ENCODE peak calls at places on chromosomes 1 and 21, in four cellular contexts. One of them, this sample, is unnamed.

GRCh38 chr1:175390081-175390481 is 197.5 kb upstream of the KIAA0040 start:
- DNase-seq in tibial artery: no peak
- DNase-seq in OCI-LY7: no peak
- DNase-seq in lung: no peak
- DNase-seq in this sample: no peak

GRCh38 chr1:225987491-225988316 is 11.4 kb downstream of the SDE2 start:
- DNase-seq in lung: no peak
- DNase-seq in OCI-LY7: peak; percentile 68
- DNase-seq in tibial artery: no peak
- DNase-seq in this sample: no peak

GRCh38 chr1:91564888-91565700 is 64.4 kb downstream of the CDC7 start:
- DNase-seq in tibial artery: no peak
- DNase-seq in lung: no peak
- DNase-seq in OCI-LY7: no peak
- DNase-seq in this sample: no peak

GRCh38 chr1:236576004-236576403 is 28.3 kb downstream of the HEATR1 start:
- DNase-seq in OCI-LY7: no peak
- DNase-seq in lung: no peak
- DNase-seq in tibial artery: no peak
- DNase-seq in this sample: no peak

GRCh38 chr21:44700101-44701022 is 3.4 kb downstream of the KRTAP10-12 start:
- DNase-seq in tibial artery: no peak
- DNase-seq in lung: no peak
- DNase-seq in OCI-LY7: no peak
- DNase-seq in this sample: no peak

GRCh38 chr1:117678246-117678977 is 72.6 kb downstream of the TENT5C start:
- DNase-seq in lung: no peak
- DNase-seq in tibial artery: no peak
- DNase-seq in OCI-LY7: no peak
- DNase-seq in this sample: no peak

GRCh38 chr1:110155878-110156522 is 5.7 kb downstream of the SLC6A17 start:
- DNase-seq in OCI-LY7: peak; percentile 19
- DNase-seq in lung: peak; percentile 39
- DNase-seq in tibial artery: peak; percentile 65
- DNase-seq in this sample: peak; percentile 40

GRCh38 chr1:77978969-77979838 is at the start of gene FUBP1:
- DNase-seq in lung: peak; percentile 97
- DNase-seq in tibial artery: peak; percentile 98
- DNase-seq in OCI-LY7: peak; percentile 99
- DNase-seq in this sample: peak; percentile 96

GRCh38 chr1:8326265-8326664 is 8.4 kb downstream of the SLC45A1 start:
- DNase-seq in OCI-LY7: no peak
- DNase-seq in lung: no peak
- DNase-seq in tibial artery: no peak
- DNase-seq in this sample: no peak

GRCh38 chr1:29254346-29254745 is 18.0 kb downstream of the PTPRU start:
- DNase-seq in lung: no peak
- DNase-seq in tibial artery: no peak
- DNase-seq in OCI-LY7: no peak
- DNase-seq in this sample: no peak

GRCh38 chr1:20279507-20279906 is 11.2 kb upstream of the VWA5B1 start:
- DNase-seq in OCI-LY7: peak; percentile 13
- DNase-seq in tibial artery: no peak
- DNase-seq in lung: no peak
- DNase-seq in this sample: no peak

GRCh38 chr1:10633416-10633815 is 158.7 kb downstream of the PEX14 start:
- DNase-seq in OCI-LY7: no peak
- DNase-seq in tibial artery: no peak
- DNase-seq in lung: no peak
- DNase-seq in this sample: no peak

GRCh38 chr1:109808703-109809102 is 45.0 kb upstream of the EPS8L3 start:
- DNase-seq in OCI-LY7: no peak
- DNase-seq in lung: no peak
- DNase-seq in tibial artery: peak; percentile 56
- DNase-seq in this sample: no peak

GRCh38 chr1:164638506-164639202 is 79.7 kb downstream of the PBX1 start:
- DNase-seq in lung: no peak
- DNase-seq in tibial artery: no peak
- DNase-seq in OCI-LY7: no peak
- DNase-seq in this sample: no peak

GRCh38 chr1:10114746-10115145 is 82.0 kb downstream of the UBE4B start:
- DNase-seq in tibial artery: no peak
- DNase-seq in OCI-LY7: no peak
- DNase-seq in lung: no peak
- DNase-seq in this sample: no peak

GRCh38 chr21:16534408-16535099 is 804.8 kb downstream of the USP25 start:
- DNase-seq in tibial artery: peak; percentile 87
- DNase-seq in lung: peak; percentile 55
- DNase-seq in OCI-LY7: no peak
- DNase-seq in this sample: peak; percentile 48

GRCh38 chr21:41482321-41482720 is 25.6 kb downstream of the TMPRSS2 start:
- DNase-seq in lung: no peak
- DNase-seq in OCI-LY7: no peak
- DNase-seq in tibial artery: no peak
- DNase-seq in this sample: no peak

GRCh38 chr1:167720965-167721616 is 691 bp upstream of the MPZL1 start:
- DNase-seq in OCI-LY7: peak; percentile 61
- DNase-seq in tibial artery: no peak
- DNase-seq in lung: no peak
- DNase-seq in this sample: peak; percentile 54

GRCh38 chr1:119285482-119285881 is 83.1 kb upstream of the HAO2 start:
- DNase-seq in lung: no peak
- DNase-seq in OCI-LY7: no peak
- DNase-seq in tibial artery: no peak
- DNase-seq in this sample: no peak

GRCh38 chr21:37220433-37220980 is 46.6 kb downstream of the VPS26C start:
- DNase-seq in tibial artery: no peak
- DNase-seq in lung: no peak
- DNase-seq in OCI-LY7: no peak
- DNase-seq in this sample: no peak

GRCh38 chr1:3745590-3746381 is 6.5 kb upstream of the CCDC27 start:
- DNase-seq in lung: no peak
- DNase-seq in OCI-LY7: no peak
- DNase-seq in tibial artery: no peak
- DNase-seq in this sample: no peak

GRCh38 chr1:12528021-12528852 is 89.8 kb downstream of the DHRS3 start:
- DNase-seq in tibial artery: peak; percentile 90
- DNase-seq in OCI-LY7: no peak
- DNase-seq in lung: peak; percentile 92
- DNase-seq in this sample: peak; percentile 94

GRCh38 chr1:240104662-240105061 is 13.0 kb downstream of the FMN2 start:
- DNase-seq in tibial artery: no peak
- DNase-seq in OCI-LY7: no peak
- DNase-seq in lung: no peak
- DNase-seq in this sample: no peak

GRCh38 chr1:68149110-68149798 is 83.1 kb downstream of the WLS start:
- DNase-seq in OCI-LY7: no peak
- DNase-seq in tibial artery: no peak
- DNase-seq in lung: no peak
- DNase-seq in this sample: no peak

GRCh38 chr1:68147534-68147933 is 84.8 kb downstream of the WLS start:
- DNase-seq in OCI-LY7: no peak
- DNase-seq in tibial artery: no peak
- DNase-seq in lung: no peak
- DNase-seq in this sample: no peak

GRCh38 chr1:68149907-68150306 is 82.4 kb downstream of the WLS start:
- DNase-seq in lung: no peak
- DNase-seq in tibial artery: no peak
- DNase-seq in OCI-LY7: no peak
- DNase-seq in this sample: no peak

GRCh38 chr1:68148631-68149030 is 83.7 kb downstream of the WLS start:
- DNase-seq in lung: no peak
- DNase-seq in tibial artery: no peak
- DNase-seq in OCI-LY7: no peak
- DNase-seq in this sample: no peak

GRCh38 chr1:68151690-68152089 is 80.6 kb downstream of the WLS start:
- DNase-seq in lung: no peak
- DNase-seq in tibial artery: no peak
- DNase-seq in OCI-LY7: no peak
- DNase-seq in this sample: no peak
- H3K36me3 ChIP-seq in lung: peaks cover 15% of the 10 kb centered on the region
- H3K36me3 ChIP-seq in tibial artery: peaks cover 53% of the 10 kb centered on the region
- H3K36me3 ChIP-seq in OCI-LY7: no peaks in the 10 kb centered on the region
- H3K36me3 ChIP-seq in this sample: no peaks in the 10 kb centered on the region

DNA sequence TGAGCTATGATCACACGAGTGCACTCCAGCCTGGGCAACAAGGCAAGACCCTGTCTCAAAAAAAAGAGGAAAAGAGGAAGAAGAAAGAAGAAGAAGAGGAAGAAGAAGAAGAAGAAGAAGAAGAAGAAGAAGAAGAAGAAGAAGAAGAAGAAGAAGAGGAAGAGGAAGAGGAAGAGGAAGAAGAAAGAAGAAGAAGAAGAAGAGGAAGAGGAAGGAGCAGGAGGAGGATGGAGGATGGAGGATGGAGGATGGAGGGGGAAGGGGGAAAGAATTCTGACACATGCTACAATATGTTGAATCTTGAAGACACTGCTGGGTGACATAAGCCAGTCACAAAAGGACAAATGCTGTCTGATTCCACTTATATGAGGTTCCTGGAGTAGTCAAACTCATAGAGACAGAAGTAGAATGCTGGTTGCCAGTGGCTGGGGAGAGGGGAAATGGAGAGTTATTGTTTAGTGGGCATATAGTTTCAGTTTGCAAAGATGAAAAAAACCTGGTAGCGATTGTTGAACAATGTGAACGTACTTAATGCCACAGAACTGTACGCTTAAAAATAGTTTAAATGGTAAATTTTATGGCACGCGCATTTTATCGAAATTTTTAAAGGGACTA is 47.3 kb upstream of the COA6 start:
- DNase-seq in lung: no peak
- DNase-seq in OCI-LY7: no peak
- DNase-seq in tibial artery: no peak
- DNase-seq in this sample: no peak
- H3K4me1 ChIP-seq in lung: peaks cover 3% of the 10 kb centered on the region
- H3K4me1 ChIP-seq in OCI-LY7: peaks cover 12% of the 10 kb centered on the region
- H3K4me1 ChIP-seq in tibial artery: peaks cover 5% of the 10 kb centered on the region
- H3K4me1 ChIP-seq in this sample: no peaks in the 10 kb centered on the region

GRCh38 chr1:159430985-159431384 is 1.0 kb upstream of the OR10J4 start:
- DNase-seq in tibial artery: no peak
- DNase-seq in lung: no peak
- DNase-seq in OCI-LY7: no peak
- DNase-seq in this sample: no peak
- H3K9me3 ChIP-seq in tibial artery: no peaks in the 10 kb centered on the region
- H3K9me3 ChIP-seq in lung: no peaks in the 10 kb centered on the region
- H3K9me3 ChIP-seq in OCI-LY7: no peaks in the 10 kb centered on the region
- H3K9me3 ChIP-seq in this sample: no peaks in the 10 kb centered on the region

DNA sequence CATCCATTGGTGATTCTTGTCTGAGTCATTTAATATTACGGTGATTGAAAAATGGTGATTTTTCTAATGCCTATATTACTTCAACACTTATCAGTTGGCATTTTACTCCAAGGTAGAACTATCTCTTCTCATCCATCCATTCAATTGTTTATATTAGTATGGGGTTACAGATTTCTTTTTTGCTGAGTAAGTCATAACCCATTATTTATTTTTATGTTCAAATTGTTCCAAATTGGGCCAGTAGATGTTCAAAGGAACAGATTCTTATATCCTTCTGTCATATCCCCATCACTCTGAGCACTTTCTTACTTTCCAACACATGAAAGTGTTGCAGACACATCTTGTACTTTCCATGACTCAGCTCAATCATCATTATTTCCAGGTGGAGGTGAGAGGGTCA is 466.8 kb upstream of the CAMK1G start:
- DNase-seq in tibial artery: no peak
- DNase-seq in OCI-LY7: no peak
- DNase-seq in lung: no peak
- DNase-seq in this sample: no peak
- H3K36me3 ChIP-seq in tibial artery: no peaks in the 10 kb centered on the region
- H3K36me3 ChIP-seq in OCI-LY7: no peaks in the 10 kb centered on the region
- H3K36me3 ChIP-seq in lung: no peaks in the 10 kb centered on the region
- H3K36me3 ChIP-seq in this sample: no peaks in the 10 kb centered on the region

GRCh38 chr1:88891318-88892145 is at the start of gene GTF2B:
- DNase-seq in OCI-LY7: peak; percentile 96
- DNase-seq in tibial artery: peak; percentile 95
- DNase-seq in lung: peak; percentile 93
- DNase-seq in this sample: peak; percentile 94
- H3K4me1 ChIP-seq in OCI-LY7: peaks cover 26% of the 10 kb centered on the region
- H3K4me1 ChIP-seq in tibial artery: peaks cover 24% of the 10 kb centered on the region
- H3K4me1 ChIP-seq in lung: peaks cover 3% of the 10 kb centered on the region
- H3K4me1 ChIP-seq in this sample: no peaks in the 10 kb centered on the region

GRCh38 chr1:248229360-248229908 is 1.8 kb upstream of the OR2M4 start:
- DNase-seq in OCI-LY7: no peak
- DNase-seq in tibial artery: no peak
- DNase-seq in lung: no peak
- DNase-seq in this sample: no peak

GRCh38 chr1:248225537-248225936 is 5.7 kb upstream of the OR2M4 start:
- DNase-seq in tibial artery: no peak
- DNase-seq in lung: no peak
- DNase-seq in OCI-LY7: no peak
- DNase-seq in this sample: no peak

DNA sequence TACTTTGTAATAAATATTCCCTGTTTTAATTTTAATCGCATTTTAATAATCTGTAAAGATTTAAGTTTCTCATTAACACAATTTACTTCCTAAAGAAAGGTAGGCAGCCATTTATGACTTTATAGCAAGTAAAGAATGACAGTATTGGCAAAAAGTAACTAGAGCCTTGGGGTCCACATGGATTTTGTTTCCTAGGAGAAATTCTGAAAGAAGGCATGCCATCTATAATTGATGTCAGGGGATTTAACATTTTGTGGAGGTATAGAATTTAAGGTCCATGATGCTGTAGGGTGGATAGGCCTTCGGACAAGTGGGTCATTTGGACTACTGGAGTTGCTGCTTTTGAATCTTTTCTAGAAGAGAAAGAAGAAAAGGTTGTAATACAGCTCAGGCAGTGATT is at the start of gene OR2M4:
- DNase-seq in lung: no peak
- DNase-seq in OCI-LY7: no peak
- DNase-seq in tibial artery: no peak
- DNase-seq in this sample: no peak
- H3K9me3 ChIP-seq in lung: peaks cover 11% of the 10 kb centered on the region
- H3K9me3 ChIP-seq in OCI-LY7: no peaks in the 10 kb centered on the region
- H3K9me3 ChIP-seq in tibial artery: no peaks in the 10 kb centered on the region
- H3K9me3 ChIP-seq in this sample: no peaks in the 10 kb centered on the region

GRCh38 chr1:159067699-159068621 is 8.6 kb downstream of the AIM2 start:
- DNase-seq in OCI-LY7: peak; percentile 97
- DNase-seq in tibial artery: no peak
- DNase-seq in lung: no peak
- DNase-seq in this sample: no peak
- H3K36me3 ChIP-seq in OCI-LY7: peaks cover 48% of the 10 kb centered on the region
- H3K36me3 ChIP-seq in tibial artery: no peaks in the 10 kb centered on the region
- H3K36me3 ChIP-seq in lung: no peaks in the 10 kb centered on the region
- H3K36me3 ChIP-seq in this sample: no peaks in the 10 kb centered on the region

GRCh38 chr1:21891081-21891480 is 46.0 kb downstream of the HSPG2 start:
- DNase-seq in lung: no peak
- DNase-seq in tibial artery: no peak
- DNase-seq in OCI-LY7: no peak
- DNase-seq in this sample: no peak

GRCh38 chr1:21894034-21894881 is 42.9 kb downstream of the HSPG2 start:
- DNase-seq in OCI-LY7: no peak
- DNase-seq in tibial artery: no peak
- DNase-seq in lung: no peak
- DNase-seq in this sample: no peak

GRCh38 chr1:21893046-21893805 is 43.9 kb downstream of the HSPG2 start:
- DNase-seq in OCI-LY7: no peak
- DNase-seq in tibial artery: no peak
- DNase-seq in lung: no peak
- DNase-seq in this sample: no peak

GRCh38 chr1:21888500-21888899 is 48.6 kb downstream of the HSPG2 start:
- DNase-seq in tibial artery: no peak
- DNase-seq in lung: no peak
- DNase-seq in OCI-LY7: no peak
- DNase-seq in this sample: no peak

GRCh38 chr1:21891621-21892479 is 45.3 kb downstream of the HSPG2 start:
- DNase-seq in tibial artery: no peak
- DNase-seq in lung: no peak
- DNase-seq in OCI-LY7: no peak
- DNase-seq in this sample: no peak
- H3K4me1 ChIP-seq in tibial artery: peaks cover 41% of the 10 kb centered on the region
- H3K4me1 ChIP-seq in lung: peaks cover 9% of the 10 kb centered on the region
- H3K4me1 ChIP-seq in OCI-LY7: no peaks in the 10 kb centered on the region
- H3K4me1 ChIP-seq in this sample: peaks cover 8% of the 10 kb centered on the region